ENCODE peak calls at places on chromosomes 1 and 21, in five cellular contexts. One of them, this sample, is unnamed.

GRCh38 chr1:174200746-174201145 is 41.4 kb downstream of the RABGAP1L start:
- DNase-seq in astrocyte of the spinal cord: no peak
- DNase-seq in colonic mucosa: no peak
- DNase-seq in cardiac muscle cell: no peak
- DNase-seq in epithelial cell of proximal tubule: no peak
- DNase-seq in this sample: no peak

GRCh38 chr1:218499021-218499691 is 154.0 kb downstream of the TGFB2 start:
- DNase-seq in cardiac muscle cell: no peak
- DNase-seq in epithelial cell of proximal tubule: no peak
- DNase-seq in astrocyte of the spinal cord: peak
- DNase-seq in colonic mucosa: no peak
- DNase-seq in this sample: peak

GRCh38 chr1:172108494-172108893 is 267.2 kb downstream of the DNM3 start:
- DNase-seq in astrocyte of the spinal cord: no peak
- DNase-seq in epithelial cell of proximal tubule: no peak
- DNase-seq in colonic mucosa: no peak
- DNase-seq in cardiac muscle cell: no peak
- DNase-seq in this sample: peak

GRCh38 chr1:43275826-43276620 is 6.2 kb downstream of the TMEM125 start:
- DNase-seq in epithelial cell of proximal tubule: no peak
- DNase-seq in cardiac muscle cell: no peak
- DNase-seq in astrocyte of the spinal cord: no peak
- DNase-seq in colonic mucosa: no peak
- DNase-seq in this sample: no peak

GRCh38 chr1:77230051-77230450 is 10.8 kb upstream of the PIGK start:
- DNase-seq in astrocyte of the spinal cord: no peak
- DNase-seq in colonic mucosa: no peak
- DNase-seq in epithelial cell of proximal tubule: peak
- DNase-seq in cardiac muscle cell: no peak
- DNase-seq in this sample: no peak

GRCh38 chr1:160739098-160739511 is at the start of gene SLAMF7:
- DNase-seq in cardiac muscle cell: no peak
- DNase-seq in astrocyte of the spinal cord: no peak
- DNase-seq in epithelial cell of proximal tubule: no peak
- DNase-seq in colonic mucosa: no peak
- DNase-seq in this sample: peak

GRCh38 chr1:16462773-16463330 is 22.3 kb downstream of the NECAP2 start:
- DNase-seq in epithelial cell of proximal tubule: no peak
- DNase-seq in colonic mucosa: no peak
- DNase-seq in cardiac muscle cell: no peak
- DNase-seq in astrocyte of the spinal cord: no peak
- DNase-seq in this sample: no peak

GRCh38 chr1:53501065-53502005 is 42.1 kb downstream of the DMRTB1 start:
- DNase-seq in epithelial cell of proximal tubule: no peak
- DNase-seq in astrocyte of the spinal cord: no peak
- DNase-seq in colonic mucosa: no peak
- DNase-seq in cardiac muscle cell: no peak
- DNase-seq in this sample: no peak

GRCh38 chr1:112316254-112316653 is 79.8 kb upstream of the CTTNBP2NL start:
- DNase-seq in cardiac muscle cell: no peak
- DNase-seq in colonic mucosa: no peak
- DNase-seq in astrocyte of the spinal cord: no peak
- DNase-seq in epithelial cell of proximal tubule: no peak
- DNase-seq in this sample: no peak

GRCh38 chr1:205495237-205495823 is 9.1 kb upstream of the CDK18 start:
- DNase-seq in astrocyte of the spinal cord: no peak
- DNase-seq in cardiac muscle cell: peak
- DNase-seq in colonic mucosa: peak
- DNase-seq in epithelial cell of proximal tubule: no peak
- DNase-seq in this sample: no peak

GRCh38 chr1:228066891-228067654 is 15.4 kb upstream of the ARF1 start:
- DNase-seq in astrocyte of the spinal cord: no peak
- DNase-seq in colonic mucosa: no peak
- DNase-seq in epithelial cell of proximal tubule: no peak
- DNase-seq in cardiac muscle cell: no peak
- DNase-seq in this sample: no peak

GRCh38 chr1:93501829-93502369 is 54.0 kb downstream of the FNBP1L start:
- DNase-seq in epithelial cell of proximal tubule: no peak
- DNase-seq in colonic mucosa: no peak
- DNase-seq in astrocyte of the spinal cord: no peak
- DNase-seq in cardiac muscle cell: no peak
- DNase-seq in this sample: no peak

GRCh38 chr1:6491076-6491449 is 404 bp downstream of the PLEKHG5 start:
- DNase-seq in colonic mucosa: no peak
- DNase-seq in epithelial cell of proximal tubule: no peak
- DNase-seq in cardiac muscle cell: no peak
- DNase-seq in astrocyte of the spinal cord: no peak
- DNase-seq in this sample: no peak

GRCh38 chr1:244789276-244789580 is 46.2 kb upstream of the COX20 start:
- DNase-seq in cardiac muscle cell: no peak
- DNase-seq in epithelial cell of proximal tubule: no peak
- DNase-seq in astrocyte of the spinal cord: no peak
- DNase-seq in colonic mucosa: no peak
- DNase-seq in this sample: no peak

GRCh38 chr1:153919879-153920852 is 2.6 kb downstream of the GATAD2B start:
- DNase-seq in epithelial cell of proximal tubule: no peak
- DNase-seq in astrocyte of the spinal cord: peak
- DNase-seq in colonic mucosa: no peak
- DNase-seq in cardiac muscle cell: peak
- DNase-seq in this sample: peak

GRCh38 chr1:158035014-158035413 is 41.6 kb downstream of the KIRREL1 start:
- DNase-seq in colonic mucosa: no peak
- DNase-seq in astrocyte of the spinal cord: no peak
- DNase-seq in cardiac muscle cell: no peak
- DNase-seq in epithelial cell of proximal tubule: no peak
- DNase-seq in this sample: no peak

GRCh38 chr21:34819357-34819999 is 150.7 kb downstream of the CLIC6 start:
- DNase-seq in epithelial cell of proximal tubule: no peak
- DNase-seq in colonic mucosa: peak
- DNase-seq in cardiac muscle cell: no peak
- DNase-seq in astrocyte of the spinal cord: no peak
- DNase-seq in this sample: peak

GRCh38 chr21:41610042-41610839 is 102.3 kb upstream of the TMPRSS2 start:
- DNase-seq in epithelial cell of proximal tubule: no peak
- DNase-seq in colonic mucosa: peak
- DNase-seq in astrocyte of the spinal cord: peak
- DNase-seq in cardiac muscle cell: peak
- DNase-seq in this sample: peak

GRCh38 chr1:5225687-5226389 is 571.4 kb downstream of the AJAP1 start:
- DNase-seq in epithelial cell of proximal tubule: no peak
- DNase-seq in cardiac muscle cell: no peak
- DNase-seq in colonic mucosa: no peak
- DNase-seq in astrocyte of the spinal cord: no peak
- DNase-seq in this sample: no peak

GRCh38 chr1:204529371-204529895 is 13.2 kb downstream of the MDM4 start:
- DNase-seq in colonic mucosa: no peak
- DNase-seq in cardiac muscle cell: no peak
- DNase-seq in astrocyte of the spinal cord: no peak
- DNase-seq in epithelial cell of proximal tubule: no peak
- DNase-seq in this sample: no peak

GRCh38 chr1:24139159-24139489 is 3.8 kb downstream of the IL22RA1 start:
- DNase-seq in astrocyte of the spinal cord: no peak
- DNase-seq in cardiac muscle cell: no peak
- DNase-seq in epithelial cell of proximal tubule: no peak
- DNase-seq in colonic mucosa: no peak
- DNase-seq in this sample: no peak

GRCh38 chr1:177838910-177839309 is 130.9 kb downstream of the SEC16B start:
- DNase-seq in epithelial cell of proximal tubule: no peak
- DNase-seq in cardiac muscle cell: no peak
- DNase-seq in colonic mucosa: no peak
- DNase-seq in astrocyte of the spinal cord: no peak
- DNase-seq in this sample: no peak

GRCh38 chr1:28091043-28091781 is 2.8 kb upstream of the EYA3 start:
- DNase-seq in cardiac muscle cell: peak
- DNase-seq in astrocyte of the spinal cord: peak
- DNase-seq in colonic mucosa: peak
- DNase-seq in epithelial cell of proximal tubule: no peak
- DNase-seq in this sample: peak

GRCh38 chr1:237205400-237206064 is 163.5 kb downstream of the RYR2 start:
- DNase-seq in epithelial cell of proximal tubule: no peak
- DNase-seq in astrocyte of the spinal cord: peak
- DNase-seq in colonic mucosa: peak
- DNase-seq in cardiac muscle cell: no peak
- DNase-seq in this sample: no peak

GRCh38 chr1:199574949-199575348 is 452.6 kb upstream of the NR5A2 start:
- DNase-seq in cardiac muscle cell: no peak
- DNase-seq in epithelial cell of proximal tubule: no peak
- DNase-seq in astrocyte of the spinal cord: no peak
- DNase-seq in colonic mucosa: peak
- DNase-seq in this sample: peak

GRCh38 chr1:6603424-6603850 is 768 bp upstream of the KLHL21 start:
- DNase-seq in astrocyte of the spinal cord: peak
- DNase-seq in epithelial cell of proximal tubule: no peak
- DNase-seq in colonic mucosa: peak
- DNase-seq in cardiac muscle cell: peak
- DNase-seq in this sample: peak

GRCh38 chr1:164774819-164775654 is 216.1 kb downstream of the PBX1 start:
- DNase-seq in colonic mucosa: peak
- DNase-seq in astrocyte of the spinal cord: no peak
- DNase-seq in epithelial cell of proximal tubule: no peak
- DNase-seq in cardiac muscle cell: peak
- DNase-seq in this sample: no peak

GRCh38 chr1:164773146-164773545 is 214.2 kb downstream of the PBX1 start:
- DNase-seq in epithelial cell of proximal tubule: no peak
- DNase-seq in colonic mucosa: no peak
- DNase-seq in astrocyte of the spinal cord: no peak
- DNase-seq in cardiac muscle cell: no peak
- DNase-seq in this sample: no peak

GRCh38 chr1:164772635-164773034 is 213.7 kb downstream of the PBX1 start:
- DNase-seq in astrocyte of the spinal cord: peak
- DNase-seq in colonic mucosa: peak
- DNase-seq in cardiac muscle cell: peak
- DNase-seq in epithelial cell of proximal tubule: peak
- DNase-seq in this sample: peak

GRCh38 chr1:164771568-164772350 is 212.8 kb downstream of the PBX1 start:
- DNase-seq in cardiac muscle cell: no peak
- DNase-seq in colonic mucosa: no peak
- DNase-seq in astrocyte of the spinal cord: peak
- DNase-seq in epithelial cell of proximal tubule: no peak
- DNase-seq in this sample: peak

DNA sequence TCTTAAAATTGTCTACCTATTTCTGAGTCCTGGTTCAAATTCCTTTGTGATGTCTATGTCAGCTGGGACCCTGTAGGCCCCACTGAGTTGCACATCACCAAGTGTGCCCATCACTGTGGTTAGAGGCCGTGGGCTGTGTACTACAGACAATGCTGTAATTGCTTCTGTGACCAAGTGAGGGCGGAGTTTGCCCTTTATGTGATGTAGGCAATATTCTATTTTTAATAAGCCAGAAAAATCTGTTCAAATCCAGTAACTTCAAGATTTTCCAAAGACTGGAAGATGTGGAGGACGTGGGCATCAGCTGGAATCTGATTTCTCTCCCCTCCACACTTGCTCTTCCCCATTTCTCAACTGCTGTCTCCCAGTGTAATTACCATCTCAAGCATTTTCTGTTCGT is 215.4 kb downstream of the PBX1 start:
- DNase-seq in colonic mucosa: no peak
- DNase-seq in cardiac muscle cell: no peak
- DNase-seq in epithelial cell of proximal tubule: no peak
- DNase-seq in astrocyte of the spinal cord: no peak
- DNase-seq in this sample: no peak
- TF ChIP-seq CTCF in colonic mucosa: no peak
- TF ChIP-seq CTCF in cardiac muscle cell: no peak
- TF ChIP-seq CTCF in epithelial cell of proximal tubule: peak
- TF ChIP-seq CTCF in astrocyte of the spinal cord: peak
- TF ChIP-seq CTCF in this sample: no peak

DNA sequence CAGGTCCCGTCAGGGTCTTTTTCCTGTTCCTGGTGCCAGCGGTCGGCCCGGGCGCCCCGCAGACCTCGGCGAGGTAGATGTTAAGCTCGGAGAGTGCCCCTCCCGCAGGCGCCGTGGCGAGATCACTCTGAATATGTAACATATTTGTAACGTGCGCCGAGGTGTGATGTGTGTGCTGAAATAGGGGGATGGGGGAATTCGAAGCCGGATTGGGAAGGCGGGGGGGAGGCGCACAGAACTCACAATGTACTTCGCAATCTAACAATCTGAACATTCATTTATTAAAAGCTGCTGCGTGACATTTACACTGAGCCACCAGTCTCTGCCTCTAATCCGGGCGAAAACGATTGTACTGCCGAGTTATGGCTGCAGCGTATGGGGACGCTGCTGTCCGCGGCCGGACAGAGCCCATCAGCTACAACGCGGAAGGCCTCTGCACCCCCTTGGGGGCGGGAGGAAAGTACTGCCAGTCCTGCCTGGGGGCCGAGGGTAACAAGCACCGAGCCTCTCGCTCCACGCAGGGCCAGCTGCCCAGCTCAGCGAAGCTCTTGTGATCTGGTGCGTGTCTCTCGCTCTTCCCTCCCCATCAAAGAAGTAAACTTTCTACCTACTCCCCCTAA is 8.3 kb upstream of the BARHL2 start:
- DNase-seq in colonic mucosa: no peak
- DNase-seq in astrocyte of the spinal cord: no peak
- DNase-seq in epithelial cell of proximal tubule: no peak
- DNase-seq in cardiac muscle cell: no peak
- DNase-seq in this sample: no peak
- H3K4me3 ChIP-seq in colonic mucosa: no peak
- H3K4me3 ChIP-seq in astrocyte of the spinal cord: no peak
- H3K4me3 ChIP-seq in epithelial cell of proximal tubule: no peak
- H3K4me3 ChIP-seq in cardiac muscle cell: peak
- H3K4me3 ChIP-seq in this sample: peak

GRCh38 chr1:197619008-197619640 is 156.2 kb downstream of the DENND1B start:
- DNase-seq in colonic mucosa: no peak
- DNase-seq in astrocyte of the spinal cord: peak
- DNase-seq in epithelial cell of proximal tubule: no peak
- DNase-seq in cardiac muscle cell: no peak
- DNase-seq in this sample: peak
- TF ChIP-seq CTCF in colonic mucosa: no peak
- TF ChIP-seq CTCF in astrocyte of the spinal cord: peak
- TF ChIP-seq CTCF in epithelial cell of proximal tubule: no peak
- TF ChIP-seq CTCF in cardiac muscle cell: peak
- TF ChIP-seq CTCF in this sample: no peak

DNA sequence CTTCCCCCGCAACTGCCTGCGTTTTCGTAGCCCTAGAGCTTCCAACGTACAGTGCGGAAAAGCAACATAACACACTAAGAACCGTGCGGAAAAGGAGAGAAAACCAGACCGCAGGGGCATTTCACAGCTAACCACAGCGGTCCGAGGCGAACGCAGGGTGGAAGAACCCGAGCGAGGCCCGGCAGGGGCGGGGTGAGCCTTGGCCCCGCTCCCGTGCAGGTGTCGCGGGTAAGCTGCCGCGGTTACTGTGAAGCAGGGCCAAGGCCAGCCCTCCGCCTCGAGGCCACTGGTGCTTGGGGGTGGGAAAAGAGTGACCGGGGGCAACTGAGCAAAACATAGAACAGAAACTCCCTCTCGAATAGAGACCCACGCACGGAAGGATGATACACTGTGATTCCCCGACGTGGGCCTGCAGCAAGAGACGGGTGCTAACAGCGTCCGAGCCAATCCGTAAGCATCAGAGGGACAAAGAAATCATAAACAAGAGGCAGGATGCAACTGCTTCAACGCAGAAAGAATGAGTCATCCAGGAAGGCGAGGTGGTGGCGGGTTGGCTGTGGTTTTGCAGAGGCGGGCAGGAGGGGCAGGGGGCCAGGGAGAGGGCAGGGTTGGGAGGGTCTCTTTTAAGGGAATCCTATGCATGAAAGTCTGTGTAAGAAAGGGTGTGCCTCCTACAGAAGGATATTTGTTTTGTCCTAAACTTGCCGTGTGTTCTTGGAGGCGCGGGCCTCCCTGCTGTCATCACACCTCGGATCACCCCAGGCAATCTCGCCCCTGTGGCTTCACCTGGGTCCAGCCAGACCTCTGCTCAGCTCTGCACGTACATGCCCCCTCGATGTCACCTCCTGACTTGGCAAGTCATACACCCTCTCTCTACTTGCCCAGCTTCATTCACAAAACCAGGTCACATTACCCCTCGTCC is 7.3 kb downstream of the GNG4 start:
- DNase-seq in astrocyte of the spinal cord: peak
- DNase-seq in epithelial cell of proximal tubule: no peak
- DNase-seq in colonic mucosa: no peak
- DNase-seq in cardiac muscle cell: no peak
- DNase-seq in this sample: peak
- H3K4me3 ChIP-seq in astrocyte of the spinal cord: no peak
- H3K4me3 ChIP-seq in epithelial cell of proximal tubule: no peak
- H3K4me3 ChIP-seq in colonic mucosa: no peak
- H3K4me3 ChIP-seq in cardiac muscle cell: no peak
- H3K4me3 ChIP-seq in this sample: no peak

This sample was measured in epithelial cell of esophagus.